ENCODE peak calls at places on chromosomes 3 and 15, in four cellular contexts. K, E, I and T are unnamed samples.

GRCh38 chr15:99014803-99015676 is 7.4 kb upstream of the PGPEP1L start:
- DNase-seq in K (peak), E (peak), I (no peak), T (peak)

GRCh38 chr15:70090436-70091291 is 7.1 kb downstream of the TLE3 start:
- DNase-seq in K (no peak), E (no peak), I (no peak), T (no peak)

GRCh38 chr15:29686445-29687203 is 135.6 kb downstream of the TJP1 start:
- DNase-seq in K (no peak), E (no peak), I (no peak), T (no peak)

GRCh38 chr3:134793562-134793961 is 1.5 kb upstream of the EPHB1 start:
- DNase-seq in K (no peak), E (no peak), I (no peak), T (no peak)

GRCh38 chr3:48012659-48013058 is 3.6 kb downstream of the MAP4 start:
- DNase-seq in K (no peak), E (no peak), I (no peak), T (no peak)

GRCh38 chr3:138068046-138068445 is 47.4 kb downstream of the DZIP1L start:
- DNase-seq in K (no peak), E (no peak), I (no peak), T (no peak)

GRCh38 chr3:159252274-159252673 is 450.4 kb downstream of the MFSD1 start:
- DNase-seq in K (peak), E (no peak), I (no peak), T (no peak)

GRCh38 chr3:56976666-56977560 is 83.6 kb upstream of the SPATA12 start:
- DNase-seq in K (peak), E (no peak), I (no peak), T (peak)

GRCh38 chr15:100721758-100722550 is 119.6 kb downstream of the ASB7 start:
- DNase-seq in K (peak), E (peak), I (no peak), T (peak)

GRCh38 chr15:98076021-98076816 is 115.7 kb downstream of the ARRDC4 start:
- DNase-seq in K (no peak), E (no peak), I (no peak), T (no peak)

GRCh38 chr3:186931487-186932280 is 1.4 kb downstream of the ST6GAL1 start:
- DNase-seq in K (peak), E (peak), I (peak), T (peak)

GRCh38 chr3:109903100-109903499 is 565.8 kb upstream of the DPPA4 start:
- DNase-seq in K (no peak), E (no peak), I (no peak), T (no peak)

GRCh38 chr15:57005244-57005643 is 86.8 kb downstream of the TCF12 start:
- DNase-seq in K (no peak), E (no peak), I (no peak), T (no peak)

GRCh38 chr15:78619022-78619950 is 1.5 kb downstream of the CHRNA3 start:
- DNase-seq in K (no peak), E (no peak), I (no peak), T (no peak)

GRCh38 chr3:40691598-40691905 is 166.8 kb downstream of the ZNF621 start:
- DNase-seq in K (no peak), E (peak), I (no peak), T (no peak)

GRCh38 chr3:152289708-152290107 is 21.0 kb downstream of the MBNL1 start:
- DNase-seq in K (no peak), E (no peak), I (no peak), T (no peak)

GRCh38 chr3:23832523-23832922 is 26.8 kb downstream of the UBE2E1 start:
- DNase-seq in K (no peak), E (no peak), I (no peak), T (no peak)

GRCh38 chr15:97585408-97585807 is 375.1 kb upstream of the ARRDC4 start:
- DNase-seq in K (no peak), E (no peak), I (no peak), T (no peak)